ENCODE peak calls at places on chromosomes 13 and 19, in seven cellular contexts. One of them, this sample, is unnamed.

GRCh38 chr19:52946322-52947310 is 16.1 kb downstream of the ZNF816 start:
- DNase-seq in bronchial epithelial cell: no peak
- DNase-seq in GM10248: peak
- DNase-seq in mesothelial cell of epicardium: no peak
- DNase-seq in fibroblast of lung: no peak
- DNase-seq in brain microvascular endothelial cell: no peak
- DNase-seq in Peyer's patch: no peak
- DNase-seq in this sample: peak

GRCh38 chr13:65943024-65943423 is 1287.1 kb downstream of the PCDH9 start:
- DNase-seq in bronchial epithelial cell: no peak
- DNase-seq in GM10248: no peak
- DNase-seq in mesothelial cell of epicardium: no peak
- DNase-seq in fibroblast of lung: peak
- DNase-seq in brain microvascular endothelial cell: no peak
- DNase-seq in Peyer's patch: no peak
- DNase-seq in this sample: no peak

GRCh38 chr13:40109324-40109958 is 454.0 kb downstream of the COG6 start:
- DNase-seq in bronchial epithelial cell: peak
- DNase-seq in GM10248: no peak
- DNase-seq in mesothelial cell of epicardium: no peak
- DNase-seq in fibroblast of lung: peak
- DNase-seq in brain microvascular endothelial cell: peak
- DNase-seq in Peyer's patch: no peak
- DNase-seq in this sample: no peak

GRCh38 chr13:39100996-39101751 is 62.9 kb downstream of the NHLRC3 start:
- DNase-seq in bronchial epithelial cell: no peak
- DNase-seq in GM10248: no peak
- DNase-seq in mesothelial cell of epicardium: no peak
- DNase-seq in fibroblast of lung: no peak
- DNase-seq in brain microvascular endothelial cell: no peak
- DNase-seq in Peyer's patch: no peak
- DNase-seq in this sample: no peak

GRCh38 chr13:23618341-23618740 is 48.1 kb downstream of the TNFRSF19 start:
- DNase-seq in bronchial epithelial cell: peak
- DNase-seq in GM10248: no peak
- DNase-seq in mesothelial cell of epicardium: no peak
- DNase-seq in fibroblast of lung: peak
- DNase-seq in brain microvascular endothelial cell: peak
- DNase-seq in Peyer's patch: no peak
- DNase-seq in this sample: no peak

GRCh38 chr13:95656386-95657015 is 12.0 kb upstream of the DZIP1 start:
- DNase-seq in bronchial epithelial cell: peak
- DNase-seq in GM10248: no peak
- DNase-seq in mesothelial cell of epicardium: no peak
- DNase-seq in fibroblast of lung: no peak
- DNase-seq in brain microvascular endothelial cell: no peak
- DNase-seq in Peyer's patch: no peak
- DNase-seq in this sample: no peak

GRCh38 chr13:113897161-113897560 is 33.3 kb upstream of the GAS6 start:
- DNase-seq in bronchial epithelial cell: peak
- DNase-seq in GM10248: no peak
- DNase-seq in mesothelial cell of epicardium: no peak
- DNase-seq in fibroblast of lung: peak
- DNase-seq in brain microvascular endothelial cell: peak
- DNase-seq in Peyer's patch: no peak
- DNase-seq in this sample: no peak

GRCh38 chr19:48333467-48334384 is 8.4 kb downstream of the EMP3 start:
- DNase-seq in bronchial epithelial cell: peak
- DNase-seq in GM10248: peak
- DNase-seq in mesothelial cell of epicardium: peak
- DNase-seq in fibroblast of lung: peak
- DNase-seq in brain microvascular endothelial cell: peak
- DNase-seq in Peyer's patch: peak
- DNase-seq in this sample: peak

GRCh38 chr13:44198826-44199225 is 174.8 kb upstream of the SERP2 start:
- DNase-seq in bronchial epithelial cell: peak
- DNase-seq in GM10248: no peak
- DNase-seq in mesothelial cell of epicardium: no peak
- DNase-seq in fibroblast of lung: no peak
- DNase-seq in brain microvascular endothelial cell: no peak
- DNase-seq in Peyer's patch: no peak
- DNase-seq in this sample: no peak

GRCh38 chr13:93080587-93080986 is 146.0 kb upstream of the GPC6 start:
- DNase-seq in bronchial epithelial cell: peak
- DNase-seq in GM10248: no peak
- DNase-seq in mesothelial cell of epicardium: no peak
- DNase-seq in fibroblast of lung: peak
- DNase-seq in brain microvascular endothelial cell: peak
- DNase-seq in Peyer's patch: no peak
- DNase-seq in this sample: no peak

GRCh38 chr13:41596190-41596589 is 138.8 kb downstream of the RGCC start:
- DNase-seq in bronchial epithelial cell: no peak
- DNase-seq in GM10248: no peak
- DNase-seq in mesothelial cell of epicardium: no peak
- DNase-seq in fibroblast of lung: peak
- DNase-seq in brain microvascular endothelial cell: no peak
- DNase-seq in Peyer's patch: no peak
- DNase-seq in this sample: no peak

GRCh38 chr13:27358420-27358819 is 66.0 kb upstream of the GTF3A start:
- DNase-seq in bronchial epithelial cell: no peak
- DNase-seq in GM10248: no peak
- DNase-seq in mesothelial cell of epicardium: no peak
- DNase-seq in fibroblast of lung: no peak
- DNase-seq in brain microvascular endothelial cell: no peak
- DNase-seq in Peyer's patch: no peak
- DNase-seq in this sample: no peak

GRCh38 chr13:27359203-27359821 is 65.1 kb upstream of the GTF3A start:
- DNase-seq in bronchial epithelial cell: peak
- DNase-seq in GM10248: peak
- DNase-seq in mesothelial cell of epicardium: peak
- DNase-seq in fibroblast of lung: peak
- DNase-seq in brain microvascular endothelial cell: peak
- DNase-seq in Peyer's patch: peak
- DNase-seq in this sample: no peak

GRCh38 chr13:27367570-27367969 is 56.8 kb upstream of the GTF3A start:
- DNase-seq in bronchial epithelial cell: no peak
- DNase-seq in GM10248: no peak
- DNase-seq in mesothelial cell of epicardium: no peak
- DNase-seq in fibroblast of lung: no peak
- DNase-seq in brain microvascular endothelial cell: no peak
- DNase-seq in Peyer's patch: no peak
- DNase-seq in this sample: no peak

GRCh38 chr13:27360562-27360961 is 63.9 kb upstream of the GTF3A start:
- DNase-seq in bronchial epithelial cell: no peak
- DNase-seq in GM10248: no peak
- DNase-seq in mesothelial cell of epicardium: no peak
- DNase-seq in fibroblast of lung: no peak
- DNase-seq in brain microvascular endothelial cell: no peak
- DNase-seq in Peyer's patch: no peak
- DNase-seq in this sample: no peak

DNA sequence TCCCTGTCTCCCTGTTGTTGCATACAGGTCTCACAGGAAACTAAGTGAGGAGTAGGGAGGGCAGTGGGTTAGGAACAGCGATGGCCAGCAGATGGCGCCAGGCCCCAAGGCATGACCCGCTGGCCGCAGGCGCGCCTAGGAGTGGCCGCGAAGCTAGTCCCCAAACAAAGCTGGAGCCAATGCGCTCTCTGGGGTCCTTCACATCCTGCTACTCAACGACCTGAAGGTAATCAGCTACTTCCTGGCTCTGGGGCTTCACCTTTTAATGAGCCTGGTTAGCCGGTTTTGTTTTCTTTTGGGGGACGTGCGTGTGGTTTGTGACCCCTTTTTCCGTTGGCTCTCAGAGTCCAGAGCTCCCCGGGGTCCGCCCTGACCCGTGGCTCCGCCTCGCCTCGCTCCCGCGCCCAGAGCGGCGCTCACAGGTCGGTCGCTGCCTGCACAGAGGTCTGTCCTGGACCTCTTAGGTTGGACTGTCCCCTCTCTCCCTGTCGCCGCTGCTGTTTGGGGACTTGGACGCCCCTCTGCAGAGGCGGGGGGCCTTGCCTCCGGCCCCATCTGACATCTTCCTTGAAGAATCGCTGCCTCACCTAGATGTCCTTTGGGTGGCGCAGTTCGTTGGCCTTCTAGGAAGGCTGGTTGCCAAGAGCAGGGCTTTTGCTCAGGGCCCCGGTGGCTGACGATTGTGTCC is 62.2 kb upstream of the GTF3A start:
- DNase-seq in bronchial epithelial cell: peak
- DNase-seq in GM10248: peak
- DNase-seq in mesothelial cell of epicardium: peak
- DNase-seq in fibroblast of lung: peak
- DNase-seq in brain microvascular endothelial cell: peak
- DNase-seq in Peyer's patch: peak
- DNase-seq in this sample: peak
- TF ChIP-seq CTCF in bronchial epithelial cell: peak
- TF ChIP-seq CTCF in GM10248: peak
- TF ChIP-seq CTCF in mesothelial cell of epicardium: peak
- TF ChIP-seq CTCF in fibroblast of lung: peak
- TF ChIP-seq CTCF in brain microvascular endothelial cell: peak
- TF ChIP-seq CTCF in Peyer's patch: peak
- TF ChIP-seq CTCF in this sample: peak

GRCh38 chr19:47225746-47226425 is 5.1 kb downstream of the BBC3 start:
- DNase-seq in bronchial epithelial cell: peak
- DNase-seq in GM10248: peak
- DNase-seq in mesothelial cell of epicardium: peak
- DNase-seq in fibroblast of lung: peak
- DNase-seq in brain microvascular endothelial cell: peak
- DNase-seq in Peyer's patch: peak
- DNase-seq in this sample: peak
- TF ChIP-seq CTCF in bronchial epithelial cell: no peak
- TF ChIP-seq CTCF in GM10248: peak
- TF ChIP-seq CTCF in mesothelial cell of epicardium: peak
- TF ChIP-seq CTCF in fibroblast of lung: no peak
- TF ChIP-seq CTCF in brain microvascular endothelial cell: peak
- TF ChIP-seq CTCF in Peyer's patch: peak
- TF ChIP-seq CTCF in this sample: peak

DNA sequence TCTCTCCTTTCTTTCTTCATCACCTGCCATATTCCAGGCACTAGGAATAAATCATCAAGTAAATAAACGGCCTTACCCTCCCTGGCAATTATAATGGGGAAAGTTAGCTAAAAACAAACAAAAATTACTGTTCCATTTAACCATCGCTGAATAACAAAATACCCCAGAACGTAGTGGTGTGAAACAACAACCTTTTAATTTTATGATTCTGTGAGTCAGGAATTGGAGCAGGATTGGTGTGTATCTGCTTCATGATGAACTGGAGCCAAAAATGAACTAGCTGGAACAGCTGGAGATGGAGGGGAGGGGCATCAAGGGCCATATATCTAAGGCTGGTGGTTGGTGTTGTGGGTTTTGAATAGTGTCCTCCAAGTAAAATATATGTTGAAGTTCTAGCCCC is 3.7 kb upstream of the CADM4 start:
- DNase-seq in bronchial epithelial cell: no peak
- DNase-seq in GM10248: no peak
- DNase-seq in mesothelial cell of epicardium: no peak
- DNase-seq in fibroblast of lung: peak
- DNase-seq in brain microvascular endothelial cell: no peak
- DNase-seq in Peyer's patch: no peak
- DNase-seq in this sample: no peak
- TF ChIP-seq CTCF in bronchial epithelial cell: no peak
- TF ChIP-seq CTCF in GM10248: no peak
- TF ChIP-seq CTCF in mesothelial cell of epicardium: no peak
- TF ChIP-seq CTCF in fibroblast of lung: no peak
- TF ChIP-seq CTCF in brain microvascular endothelial cell: no peak
- TF ChIP-seq CTCF in Peyer's patch: no peak
- TF ChIP-seq CTCF in this sample: no peak

DNA sequence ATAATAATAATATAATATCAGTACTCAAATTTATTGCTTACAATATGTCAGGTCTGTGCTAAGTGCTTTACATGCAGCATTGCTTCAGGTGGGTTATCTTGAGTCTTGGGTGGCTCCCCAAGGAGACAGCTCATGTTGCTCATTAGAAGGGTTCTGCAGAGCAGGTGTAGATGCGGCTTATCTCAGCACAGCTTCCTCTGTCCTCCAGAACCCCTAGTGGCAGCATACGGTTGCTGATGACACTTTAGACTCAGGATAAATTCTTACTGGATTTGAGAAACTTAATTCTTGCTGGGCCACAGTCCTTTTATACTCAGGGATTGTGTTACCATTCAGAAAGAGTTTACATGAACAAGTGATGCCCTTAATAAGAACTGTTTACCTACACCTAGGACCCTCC is 8.9 kb downstream of the COG3 start:
- DNase-seq in bronchial epithelial cell: no peak
- DNase-seq in GM10248: no peak
- DNase-seq in mesothelial cell of epicardium: no peak
- DNase-seq in fibroblast of lung: no peak
- DNase-seq in brain microvascular endothelial cell: peak
- DNase-seq in Peyer's patch: no peak
- DNase-seq in this sample: no peak
- TF ChIP-seq CTCF in bronchial epithelial cell: no peak
- TF ChIP-seq CTCF in GM10248: peak
- TF ChIP-seq CTCF in mesothelial cell of epicardium: no peak
- TF ChIP-seq CTCF in fibroblast of lung: peak
- TF ChIP-seq CTCF in brain microvascular endothelial cell: peak
- TF ChIP-seq CTCF in Peyer's patch: peak
- TF ChIP-seq CTCF in this sample: peak

This sample was measured in type B pancreatic cell.